ENCODE peak calls at places on chromosomes 16 and 17, in seven cellular contexts. I, J, E, G, O, B and R are unnamed samples.

GRCh38 chr17:44187131-44187899 is 543 bp downstream of the TMUB2 start:
- DNase-seq in O (no peak), G (peak), J (peak), E (no peak), I (no peak), B (no peak), R (peak)

GRCh38 chr17:614637-615546 is 99.7 kb downstream of the VPS53 start:
- DNase-seq in B (no peak), I (no peak), J (no peak), G (no peak), O (no peak), E (no peak), R (no peak)

GRCh38 chr17:39239640-39240314 is 14.0 kb upstream of the STAC2 start:
- DNase-seq in O (peak), I (peak), G (peak), B (peak), J (peak), E (peak), R (no peak)

GRCh38 chr17:68034452-68034776 is 1.1 kb upstream of the KPNA2 start:
- DNase-seq in I (no peak), E (no peak), O (no peak), G (no peak), B (no peak), J (no peak), R (no peak)

GRCh38 chr16:24778676-24779075 is 49.2 kb downstream of the TNRC6A start:
- DNase-seq in G (no peak), J (no peak), E (no peak), B (no peak), I (no peak), O (no peak), R (no peak)

GRCh38 chr17:40560592-40561293 is 4.5 kb downstream of the CCR7 start:
- DNase-seq in E (peak), J (no peak), O (peak), B (peak), I (no peak), G (no peak), R (peak)

GRCh38 chr17:269616-270514 is 82.7 kb downstream of the RPH3AL start:
- DNase-seq in J (no peak), G (no peak), O (no peak), E (peak), I (no peak), B (no peak), R (peak)

GRCh38 chr17:55062921-55063320 is 94.4 kb downstream of the STXBP4 start:
- DNase-seq in E (no peak), J (no peak), I (no peak), B (no peak), G (no peak), O (no peak), R (no peak)

GRCh38 chr17:27091043-27091497 is 202.8 kb upstream of the WSB1 start:
- DNase-seq in J (no peak), I (no peak), G (no peak), B (no peak), O (no peak), E (no peak), R (no peak)

GRCh38 chr16:85402910-85403692 is 210.0 kb upstream of the GSE1 start:
- DNase-seq in E (peak), G (no peak), I (no peak), O (no peak), B (no peak), J (peak), R (peak)

GRCh38 chr16:79127768-79128167 is 472.8 kb downstream of the MAF start:
- DNase-seq in O (no peak), G (no peak), I (no peak), J (no peak), E (no peak), B (no peak), R (no peak)

GRCh38 chr16:67000384-67001158 is 12.2 kb downstream of the CES4A start:
- DNase-seq in O (peak), J (peak), B (peak), G (peak), I (peak), E (peak), R (peak)

GRCh38 chr17:41823141-41823524 is 10.3 kb downstream of the FKBP10 start:
- DNase-seq in E (no peak), I (no peak), J (no peak), O (no peak), B (no peak), G (no peak), R (no peak)